ENCODE peak calls at places on chromosomes 7 and 10, in four cellular contexts. T is K562, S is HepG2, X is GM12878. F is an unnamed sample.
A peak's percentile ranks its signal among the peaks of the same experiment; 100 is the strongest.

GRCh38 chr10:116521424-116522305 is 24.1 kb upstream of the PNLIP start:
- DNase-seq in T (peak; percentile 13), S (peak; percentile 28), X (no peak), F (peak; percentile 43)

GRCh38 chr10:72425133-72425532 is 70.4 kb upstream of the DNAJB12 start:
- DNase-seq in T (no peak), S (peak; percentile 18), X (no peak), F (no peak)

GRCh38 chr10:10680496-10680895 is 337.2 kb upstream of the CELF2 start:
- DNase-seq in T (no peak), S (no peak), X (no peak), F (no peak)

GRCh38 chr10:121459765-121460453 is 138.3 kb downstream of the FGFR2 start:
- DNase-seq in T (no peak), S (no peak), X (no peak), F (no peak)

GRCh38 chr10:70404906-70405824 is 1.2 kb downstream of the EIF4EBP2 start:
- DNase-seq in T (peak; percentile 80), S (peak; percentile 83), X (no peak), F (peak; percentile 40)

GRCh38 chr7:155228894-155229293 is 68.8 kb upstream of the INSIG1 start:
- DNase-seq in T (no peak), S (no peak), X (no peak), F (no peak)

GRCh38 chr7:148856891-148857290 is 27.2 kb downstream of the EZH2 start:
- DNase-seq in T (no peak), S (no peak), X (no peak), F (no peak)

GRCh38 chr10:29522038-29522855 is 112.5 kb downstream of the SVIL start:
- DNase-seq in T (no peak), S (no peak), X (no peak), F (no peak)

GRCh38 chr10:60314306-60314940 is 75.3 kb downstream of the ANK3 start:
- DNase-seq in T (peak; percentile 71), S (no peak), X (no peak), F (peak; percentile 4)

GRCh38 chr10:88657901-88658300 is 6.3 kb upstream of the LIPF start:
- DNase-seq in T (no peak), S (no peak), X (no peak), F (no peak)

GRCh38 chr7:66052447-66052846 is 23.2 kb upstream of the ASL start:
- DNase-seq in T (no peak), S (no peak), X (no peak), F (no peak)

GRCh38 chr10:88687853-88688467 is 18.1 kb upstream of the LIPK start:
- DNase-seq in T (peak; percentile 3), S (peak; percentile 3), X (no peak), F (peak; percentile 36)

GRCh38 chr10:47354162-47354561 is 6.0 kb downstream of the RBP3 start:
- DNase-seq in T (peak; percentile 26), S (peak; percentile 12), X (no peak), F (peak; percentile 45)

GRCh38 chr10:1532636-1533035 is 204.7 kb downstream of the ADARB2 start:
- DNase-seq in T (no peak), S (no peak), X (no peak), F (no peak)

GRCh38 chr7:101419831-101420230 is 57.2 kb downstream of the COL26A1 start:
- DNase-seq in T (no peak), S (no peak), X (no peak), F (no peak)

GRCh38 chr10:98062424-98062823 is 32.0 kb upstream of the CRTAC1 start:
- DNase-seq in T (no peak), S (no peak), X (no peak), F (no peak)

GRCh38 chr7:28072876-28073514 is 107.6 kb downstream of the JAZF1 start:
- DNase-seq in T (no peak), S (no peak), X (no peak), F (no peak)

GRCh38 chr7:148772297-148773089 is 73.8 kb downstream of the CUL1 start:
- DNase-seq in T (no peak), S (no peak), X (no peak), F (peak; percentile 63)

GRCh38 chr7:102473271-102473991 is 5.3 kb downstream of the POLR2J start:
- DNase-seq in T (no peak), S (no peak), X (no peak), F (no peak)

GRCh38 chr10:72242675-72243074 is 26.6 kb upstream of the ASCC1 start:
- DNase-seq in T (no peak), S (no peak), X (no peak), F (no peak)

GRCh38 chr10:24465124-24465874 is 256.4 kb downstream of the KIAA1217 start:
- DNase-seq in T (no peak), S (no peak), X (no peak), F (no peak)

GRCh38 chr10:816958-817357 is 114.5 kb downstream of the LARP4B start:
- DNase-seq in T (no peak), S (no peak), X (no peak), F (no peak)

GRCh38 chr7:22702516-22702915 is 24.5 kb upstream of the IL6 start:
- DNase-seq in T (no peak), S (no peak), X (no peak), F (no peak)

DNA sequence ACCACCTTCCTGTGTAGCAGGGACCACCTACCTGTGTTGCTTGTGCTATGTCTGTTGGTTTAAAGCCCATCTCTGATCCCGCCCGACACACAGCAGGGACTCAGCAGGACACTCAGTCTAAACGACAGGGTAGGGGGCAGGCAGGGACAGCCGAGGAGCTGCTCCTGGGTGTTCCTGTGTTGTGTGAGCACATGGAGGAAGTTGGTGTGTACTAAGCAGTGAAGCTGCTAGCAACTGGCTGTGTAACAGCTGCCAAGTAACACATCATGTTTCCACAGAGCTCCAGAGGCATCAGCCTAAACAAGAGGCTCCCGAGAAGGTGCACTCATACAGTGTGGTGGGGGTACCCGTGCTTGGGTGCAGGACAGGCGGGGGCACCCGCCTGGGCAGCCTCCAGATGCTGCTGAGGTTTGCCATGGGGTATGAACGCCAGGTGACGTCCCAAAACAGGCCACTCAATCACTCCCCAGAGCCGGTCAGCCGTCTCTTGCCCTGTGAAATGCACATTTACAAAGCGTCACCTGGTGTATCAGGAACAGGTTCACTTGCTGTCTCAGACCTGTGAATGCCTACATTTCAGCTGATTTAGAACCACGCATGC is 59.6 kb downstream of the PTPRN2 start:
- DNase-seq in T (no peak), S (no peak), X (no peak), F (no peak)
- TF ChIP-seq POLR2AphosphoS2 in T (no peak), S (no peak), X (no peak), F (no peak)

GRCh38 chr10:6343321-6344010 is 140.7 kb downstream of the PFKFB3 start:
- DNase-seq in T (no peak), S (no peak), X (no peak), F (no peak)

GRCh38 chr10:6348091-6348862 is 145.5 kb downstream of the PFKFB3 start:
- DNase-seq in T (no peak), S (no peak), X (peak; percentile 93), F (no peak)

GRCh38 chr10:6345404-6345803 is 142.7 kb downstream of the PFKFB3 start:
- DNase-seq in T (no peak), S (no peak), X (no peak), F (no peak)

GRCh38 chr10:6347391-6347951 is 144.7 kb downstream of the PFKFB3 start:
- DNase-seq in T (no peak), S (no peak), X (peak; percentile 12), F (no peak)

DNA sequence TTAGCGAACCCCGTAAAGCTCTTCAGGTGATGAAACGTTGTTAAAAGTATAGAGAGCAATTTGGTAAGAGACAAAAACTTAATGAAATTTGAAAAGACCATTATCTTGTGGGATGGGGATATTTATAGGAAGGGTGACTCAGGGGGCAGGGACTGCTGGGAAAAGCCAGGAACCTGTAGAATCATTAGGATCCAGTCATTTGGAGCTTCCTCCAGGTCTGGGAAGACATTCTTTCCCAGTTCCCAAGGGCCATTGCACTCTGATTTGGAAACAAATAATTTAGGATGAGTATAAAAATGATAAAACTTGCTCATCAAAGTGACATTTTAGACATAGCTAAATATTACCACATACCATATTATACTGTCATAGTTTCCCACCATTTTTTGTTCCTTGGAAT is 143.9 kb downstream of the PFKFB3 start:
- DNase-seq in T (no peak), S (no peak), X (no peak), F (no peak)
- TF ChIP-seq BHLHE40 in T (no peak), S (no peak), X (no peak), F (no peak)

GRCh38 chr10:131803863-131804425 is 96.9 kb upstream of the PPP2R2D start:
- DNase-seq in T (no peak), S (no peak), X (no peak), F (no peak)

GRCh38 chr10:131806646-131807317 is 94.0 kb upstream of the PPP2R2D start:
- DNase-seq in T (no peak), S (no peak), X (no peak), F (no peak)

GRCh38 chr10:131805696-131806095 is 95.1 kb upstream of the PPP2R2D start:
- DNase-seq in T (no peak), S (no peak), X (no peak), F (no peak)

GRCh38 chr10:131804551-131805295 is 96.1 kb upstream of the PPP2R2D start:
- DNase-seq in T (no peak), S (no peak), X (no peak), F (no peak)

GRCh38 chr10:131806146-131806545 is 94.7 kb upstream of the PPP2R2D start:
- DNase-seq in T (no peak), S (no peak), X (no peak), F (no peak)
- TF ChIP-seq POLR2AphosphoS2 in T (no peak), S (no peak), X (no peak), F (no peak)

GRCh38 chr7:43791-44540 is 148.4 kb upstream of the FAM20C start:
- DNase-seq in T (no peak), S (no peak), X (no peak), F (no peak)
- TF ChIP-seq BHLHE40 in T (no peak), S (no peak), X (no peak), F (no peak)

DNA sequence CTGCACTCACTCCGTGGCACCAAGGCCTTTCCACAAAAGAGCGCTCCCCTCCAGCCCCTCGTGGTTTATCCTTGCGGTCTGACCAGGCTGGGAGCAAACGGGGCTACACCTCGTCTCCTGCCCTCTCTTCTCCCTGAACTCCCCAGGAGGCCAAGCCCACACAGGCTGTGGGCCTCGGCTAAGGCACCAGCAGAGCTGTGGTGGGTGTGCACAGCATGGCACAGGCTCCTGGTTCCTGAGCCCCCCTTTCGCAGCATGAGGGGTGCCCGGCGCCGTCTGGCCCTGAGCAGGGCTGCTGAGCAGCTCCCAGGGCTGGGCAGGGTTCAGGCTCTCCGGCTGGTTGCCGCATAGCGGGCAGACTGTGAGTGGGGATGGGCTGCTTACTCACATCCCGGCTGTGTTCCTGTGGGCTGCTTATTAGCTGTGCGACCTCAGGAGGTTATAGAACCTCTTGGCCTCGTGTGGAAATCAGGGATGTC is 90.4 kb downstream of the ZMIZ1 start:
- DNase-seq in T (no peak), S (no peak), X (no peak), F (no peak)
- TF ChIP-seq POLR2AphosphoS2 in T (no peak), S (no peak), X (no peak), F (no peak)